ENCODE peak calls at places on chromosome 10, in five cellular contexts. Q, J, I, T and R are unnamed samples.

GRCh38 chr10:80454526-80455460 is 683 bp downstream of the TSPAN14 start:
- DNase-seq in Q (peak; percentile 30), J (peak; percentile 79), I (peak; percentile 56), T (peak; percentile 62), R (peak; percentile 67)

GRCh38 chr10:131016556-131016955 is 295.0 kb downstream of the TCERG1L start:
- DNase-seq in Q (no peak), J (no peak), I (no peak), T (no peak), R (no peak)

GRCh38 chr10:693506-693905 is 4.0 kb upstream of the DIP2C start:
- DNase-seq in Q (no peak), J (no peak), I (no peak), T (peak; percentile 45), R (peak; percentile 44)

GRCh38 chr10:17768957-17769356 is 17.0 kb downstream of the TMEM236 start:
- DNase-seq in Q (no peak), J (no peak), I (no peak), T (peak; percentile 47), R (no peak)

GRCh38 chr10:132360766-132361447 is 28.9 kb downstream of the LRRC27 start:
- DNase-seq in Q (peak; percentile 16), J (peak; percentile 80), I (peak; percentile 63), T (peak; percentile 27), R (no peak)

GRCh38 chr10:17512341-17513001 is 58.1 kb upstream of the ST8SIA6 start:
- DNase-seq in Q (no peak), J (no peak), I (no peak), T (peak; percentile 94), R (peak; percentile 58)

GRCh38 chr10:28627102-28627501 is 50.2 kb upstream of the BAMBI start:
- DNase-seq in Q (no peak), J (no peak), I (no peak), T (no peak), R (no peak)

GRCh38 chr10:3869036-3869435 is 84.0 kb upstream of the KLF6 start:
- DNase-seq in Q (no peak), J (no peak), I (no peak), T (no peak), R (peak; percentile 62)

GRCh38 chr10:55631071-55631654 is 729.9 kb downstream of the ZWINT start:
- DNase-seq in Q (peak; percentile 59), J (peak; percentile 88), I (peak; percentile 93), T (peak; percentile 65), R (peak; percentile 90)

GRCh38 chr10:7408494-7409044 is 2.3 kb downstream of the SFMBT2 start:
- DNase-seq in Q (peak; percentile 31), J (peak; percentile 90), I (peak; percentile 83), T (peak; percentile 56), R (peak; percentile 81)

GRCh38 chr10:71502851-71503250 is 106.1 kb downstream of the CDH23 start:
- DNase-seq in Q (no peak), J (no peak), I (no peak), T (no peak), R (no peak)

GRCh38 chr10:73650537-73651331 is 5.1 kb downstream of the SYNPO2L start:
- DNase-seq in Q (peak; percentile 45), J (no peak), I (no peak), T (peak; percentile 86), R (no peak)

GRCh38 chr10:24240001-24240751 is 31.2 kb downstream of the KIAA1217 start:
- DNase-seq in Q (no peak), J (peak; percentile 35), I (peak; percentile 59), T (peak; percentile 43), R (peak; percentile 19)

GRCh38 chr10:121935702-121936101 is 7.9 kb upstream of the ATE1 start:
- DNase-seq in Q (no peak), J (peak; percentile 27), I (no peak), T (no peak), R (peak; percentile 73)

GRCh38 chr10:43846187-43846680 is 197.6 kb upstream of the ZNF32 start:
- DNase-seq in Q (no peak), J (no peak), I (no peak), T (peak; percentile 78), R (no peak)

GRCh38 chr10:45457487-45457886 is 83.5 kb downstream of the ALOX5 start:
- DNase-seq in Q (no peak), J (no peak), I (no peak), T (no peak), R (no peak)
- H3K4me1 ChIP-seq in Q (peaks cover 54% of the 10 kb centered on the region), J (no peaks in the 10 kb centered on the region), I (no peaks in the 10 kb centered on the region), T (no peaks in the 10 kb centered on the region), R (no peaks in the 10 kb centered on the region)

GRCh38 chr10:35398888-35399287 is 62.6 kb downstream of the CCNY start:
- DNase-seq in Q (no peak), J (no peak), I (no peak), T (no peak), R (no peak)
- TF ChIP-seq EZH2phosphoT487 in Q (no peak), J (no peak), I (no peak), T (no peak), R (no peak)

GRCh38 chr10:119313024-119313423 is 105.7 kb downstream of the GRK5 start:
- DNase-seq in Q (no peak), J (no peak), I (no peak), T (no peak), R (no peak)

GRCh38 chr10:119313645-119314044 is 106.3 kb downstream of the GRK5 start:
- DNase-seq in Q (peak; percentile 86), J (no peak), I (no peak), T (no peak), R (no peak)

GRCh38 chr10:119310807-119311206 is 103.4 kb downstream of the GRK5 start:
- DNase-seq in Q (no peak), J (no peak), I (no peak), T (no peak), R (peak; percentile 41)

GRCh38 chr10:119314061-119314460 is 106.7 kb downstream of the GRK5 start:
- DNase-seq in Q (no peak), J (no peak), I (no peak), T (no peak), R (no peak)

GRCh38 chr10:119312241-119312640 is 104.9 kb downstream of the GRK5 start:
- DNase-seq in Q (no peak), J (no peak), I (no peak), T (no peak), R (no peak)
- H3K4me1 ChIP-seq in Q (peaks cover 49% of the 10 kb centered on the region), J (peaks cover 28% of the 10 kb centered on the region), I (peaks cover 36% of the 10 kb centered on the region), T (peaks cover 30% of the 10 kb centered on the region), R (peaks cover 25% of the 10 kb centered on the region)

GRCh38 chr10:123381271-123381670 is 227.1 kb downstream of the BUB3 start:
- DNase-seq in Q (no peak), J (no peak), I (no peak), T (peak; percentile 56), R (no peak)
- TF ChIP-seq EZH2phosphoT487 in Q (no peak), J (no peak), I (no peak), T (no peak), R (no peak)

GRCh38 chr10:69807696-69808095 is 6.0 kb downstream of the COL13A1 start:
- DNase-seq in Q (no peak), J (peak; percentile 32), I (no peak), T (peak; percentile 48), R (no peak)

GRCh38 chr10:69810998-69811397 is 9.3 kb downstream of the COL13A1 start:
- DNase-seq in Q (no peak), J (no peak), I (no peak), T (no peak), R (no peak)

GRCh38 chr10:69809318-69809717 is 7.6 kb downstream of the COL13A1 start:
- DNase-seq in Q (no peak), J (no peak), I (no peak), T (no peak), R (no peak)

GRCh38 chr10:69807122-69807521 is 5.4 kb downstream of the COL13A1 start:
- DNase-seq in Q (no peak), J (no peak), I (no peak), T (peak; percentile 72), R (no peak)

DNA sequence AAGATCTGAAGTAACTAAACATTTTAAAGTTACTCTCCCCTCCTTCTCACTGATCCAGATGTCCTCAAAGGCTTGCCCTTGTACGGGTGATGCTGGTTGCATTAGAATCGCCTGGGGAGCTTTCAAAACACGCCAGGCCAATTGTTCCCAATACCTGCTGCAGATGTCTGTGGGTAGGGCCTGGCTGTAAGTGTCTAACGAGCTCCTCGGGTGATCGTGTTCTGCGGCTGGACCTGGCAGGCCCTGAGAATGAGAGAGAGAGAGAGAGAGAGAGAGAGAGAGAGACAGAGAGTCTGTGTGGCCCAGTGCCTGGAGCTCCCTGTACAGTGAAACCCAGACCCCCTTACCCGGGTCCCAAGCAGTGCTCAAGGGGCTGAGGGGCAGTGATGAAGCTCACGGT is 8.4 kb downstream of the COL13A1 start:
- DNase-seq in Q (no peak), J (no peak), I (no peak), T (no peak), R (no peak)
- H3K4me1 ChIP-seq in Q (no peaks in the 10 kb centered on the region), J (peaks cover 22% of the 10 kb centered on the region), I (peaks cover 27% of the 10 kb centered on the region), T (peaks cover 12% of the 10 kb centered on the region), R (peaks cover 5% of the 10 kb centered on the region)

DNA sequence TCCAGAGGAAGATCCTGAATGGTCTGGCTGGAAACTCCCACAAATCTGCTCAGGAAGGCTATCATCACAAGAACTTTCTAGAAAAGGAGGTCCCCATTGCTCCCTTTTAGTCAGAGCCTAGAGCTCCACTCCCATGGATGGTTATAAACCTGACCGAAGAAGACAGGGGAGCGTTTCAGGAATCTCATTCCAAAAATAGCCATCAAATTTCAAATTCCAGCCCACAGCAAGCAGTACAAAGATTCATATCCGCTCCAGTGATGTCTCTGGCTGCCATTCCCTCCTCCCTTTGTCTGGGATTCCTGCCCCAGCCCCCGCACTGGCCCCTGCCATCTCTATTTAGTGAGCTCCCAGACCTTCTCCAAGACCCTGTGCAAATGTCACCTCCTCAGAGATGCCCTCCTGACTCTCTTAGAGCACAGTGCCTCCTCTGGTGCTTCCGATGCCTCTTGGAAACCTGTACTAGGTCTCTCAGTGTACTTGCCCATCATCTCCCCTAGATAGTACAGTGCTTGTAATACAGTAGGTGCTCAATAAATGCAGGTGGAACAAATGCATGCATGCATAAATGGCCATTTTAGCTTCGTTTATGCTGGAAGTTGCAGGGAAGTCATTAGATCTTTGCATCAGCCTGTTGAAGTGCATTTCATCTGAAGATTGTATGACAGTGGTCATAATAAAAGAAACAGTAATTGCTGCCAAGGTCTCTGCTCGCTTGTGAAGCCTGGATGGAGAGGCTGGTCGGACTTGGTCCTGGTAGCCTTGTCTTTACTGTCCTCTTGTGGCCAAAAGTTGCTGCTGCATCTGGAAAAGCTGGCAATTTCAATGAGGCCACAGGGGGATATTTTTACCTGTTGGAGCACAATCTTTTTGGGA is 32.0 kb upstream of the HABP2 start:
- DNase-seq in Q (peak; percentile 43), J (peak; percentile 76), I (peak; percentile 77), T (peak; percentile 94), R (peak; percentile 87)
- TF ChIP-seq EZH2phosphoT487 in Q (no peak), J (no peak), I (no peak), T (no peak), R (no peak)

DNA sequence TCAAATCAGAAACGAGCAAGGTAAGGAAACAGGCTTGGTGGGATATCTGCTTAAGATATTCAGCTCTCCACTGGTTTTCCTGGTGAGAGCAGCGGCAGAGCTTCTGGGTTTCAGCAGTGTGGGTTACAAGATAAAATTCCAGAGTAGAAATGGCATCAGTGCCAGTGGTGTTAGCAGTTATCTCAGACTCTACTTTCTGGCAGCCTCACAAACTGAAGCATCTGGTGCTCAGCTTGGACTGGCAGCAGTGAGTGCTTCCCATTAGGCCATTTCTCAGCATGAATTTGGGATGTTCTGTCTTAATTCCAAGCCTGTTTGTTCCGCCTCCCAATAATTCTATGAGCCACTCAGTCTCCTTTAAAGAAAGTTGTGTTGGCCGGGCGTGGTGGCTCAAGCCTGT is 6.9 kb upstream of the GSTO2 start:
- DNase-seq in Q (no peak), J (no peak), I (no peak), T (no peak), R (no peak)
- H3K4me1 ChIP-seq in Q (peaks cover 1% of the 10 kb centered on the region), J (peaks cover 27% of the 10 kb centered on the region), I (no peaks in the 10 kb centered on the region), T (peaks cover 48% of the 10 kb centered on the region), R (peaks cover 22% of the 10 kb centered on the region)